ENCODE peak calls at places on chromosome 12, in eight cellular contexts. One of them, this sample, is unnamed. For H3K4me1 and H3K36me3, the result is how much of the 10 kb centered on the place peaks cover.

GRCh38 chr12:77116277-77116676 is 50.9 kb upstream of the E2F7 start:
- DNase-seq in psoas muscle: no peak
- DNase-seq in testis: no peak
- DNase-seq in keratinocyte: no peak
- DNase-seq in IMR-90: peak
- DNase-seq in aorta: no peak
- DNase-seq in cardiac muscle cell: no peak
- DNase-seq in heart right ventricle: no peak
- DNase-seq in this sample: no peak

GRCh38 chr12:129750426-129750825 is 153.4 kb downstream of the TMEM132D start:
- DNase-seq in psoas muscle: no peak
- DNase-seq in testis: no peak
- DNase-seq in keratinocyte: no peak
- DNase-seq in IMR-90: no peak
- DNase-seq in aorta: no peak
- DNase-seq in cardiac muscle cell: no peak
- DNase-seq in heart right ventricle: no peak
- DNase-seq in this sample: no peak

GRCh38 chr12:19639781-19640180 is 200.5 kb downstream of the AEBP2 start:
- DNase-seq in psoas muscle: no peak
- DNase-seq in testis: no peak
- DNase-seq in keratinocyte: no peak
- DNase-seq in IMR-90: no peak
- DNase-seq in aorta: no peak
- DNase-seq in cardiac muscle cell: no peak
- DNase-seq in heart right ventricle: no peak
- DNase-seq in this sample: no peak

GRCh38 chr12:119699199-119699765 is 31.3 kb downstream of the PRKAB1 start:
- DNase-seq in psoas muscle: no peak
- DNase-seq in testis: no peak
- DNase-seq in keratinocyte: no peak
- DNase-seq in IMR-90: no peak
- DNase-seq in aorta: no peak
- DNase-seq in cardiac muscle cell: no peak
- DNase-seq in heart right ventricle: no peak
- DNase-seq in this sample: no peak

GRCh38 chr12:25020621-25021243 is 71.8 kb upstream of the BCAT1 start:
- DNase-seq in psoas muscle: no peak
- DNase-seq in testis: no peak
- DNase-seq in keratinocyte: no peak
- DNase-seq in IMR-90: no peak
- DNase-seq in aorta: no peak
- DNase-seq in cardiac muscle cell: no peak
- DNase-seq in heart right ventricle: no peak
- DNase-seq in this sample: no peak

GRCh38 chr12:97465012-97465345 is 2.4 kb downstream of the RMST start:
- DNase-seq in psoas muscle: no peak
- DNase-seq in testis: no peak
- DNase-seq in keratinocyte: no peak
- DNase-seq in IMR-90: no peak
- DNase-seq in aorta: no peak
- DNase-seq in cardiac muscle cell: no peak
- DNase-seq in heart right ventricle: no peak
- DNase-seq in this sample: peak

GRCh38 chr12:101663298-101663697 is 34.1 kb upstream of the CHPT1 start:
- DNase-seq in psoas muscle: no peak
- DNase-seq in testis: no peak
- DNase-seq in keratinocyte: no peak
- DNase-seq in IMR-90: no peak
- DNase-seq in aorta: no peak
- DNase-seq in cardiac muscle cell: no peak
- DNase-seq in heart right ventricle: no peak
- DNase-seq in this sample: no peak

GRCh38 chr12:132329036-132329738 is at the start of gene GALNT9:
- DNase-seq in psoas muscle: no peak
- DNase-seq in testis: peak
- DNase-seq in keratinocyte: no peak
- DNase-seq in IMR-90: no peak
- DNase-seq in aorta: no peak
- DNase-seq in cardiac muscle cell: peak
- DNase-seq in heart right ventricle: no peak
- DNase-seq in this sample: no peak

GRCh38 chr12:101779626-101780025 is 40.4 kb upstream of the SYCP3 start:
- DNase-seq in psoas muscle: no peak
- DNase-seq in testis: no peak
- DNase-seq in keratinocyte: no peak
- DNase-seq in IMR-90: no peak
- DNase-seq in aorta: no peak
- DNase-seq in cardiac muscle cell: no peak
- DNase-seq in heart right ventricle: no peak
- DNase-seq in this sample: no peak

GRCh38 chr12:85385406-85385805 is 105.4 kb downstream of the ALX1 start:
- DNase-seq in psoas muscle: no peak
- DNase-seq in testis: no peak
- DNase-seq in keratinocyte: no peak
- DNase-seq in IMR-90: no peak
- DNase-seq in aorta: no peak
- DNase-seq in cardiac muscle cell: no peak
- DNase-seq in heart right ventricle: no peak
- DNase-seq in this sample: no peak

GRCh38 chr12:32021346-32021773 is 62.1 kb downstream of the RESF1 start:
- DNase-seq in psoas muscle: no peak
- DNase-seq in testis: no peak
- DNase-seq in keratinocyte: no peak
- DNase-seq in IMR-90: no peak
- DNase-seq in aorta: no peak
- DNase-seq in cardiac muscle cell: no peak
- DNase-seq in heart right ventricle: no peak
- DNase-seq in this sample: no peak

GRCh38 chr12:4250691-4251090 is 22.9 kb upstream of the CCND2 start:
- DNase-seq in psoas muscle: no peak
- DNase-seq in testis: no peak
- DNase-seq in keratinocyte: no peak
- DNase-seq in IMR-90: no peak
- DNase-seq in aorta: no peak
- DNase-seq in cardiac muscle cell: no peak
- DNase-seq in heart right ventricle: no peak
- DNase-seq in this sample: no peak

GRCh38 chr12:71652656-71653055 is 11.0 kb downstream of the ZFC3H1 start:
- DNase-seq in psoas muscle: no peak
- DNase-seq in testis: no peak
- DNase-seq in keratinocyte: no peak
- DNase-seq in IMR-90: no peak
- DNase-seq in aorta: no peak
- DNase-seq in cardiac muscle cell: no peak
- DNase-seq in heart right ventricle: no peak
- DNase-seq in this sample: no peak

GRCh38 chr12:107103516-107103915 is 10.2 kb upstream of the CRY1 start:
- DNase-seq in psoas muscle: no peak
- DNase-seq in testis: no peak
- DNase-seq in keratinocyte: no peak
- DNase-seq in IMR-90: no peak
- DNase-seq in aorta: no peak
- DNase-seq in cardiac muscle cell: no peak
- DNase-seq in heart right ventricle: no peak
- DNase-seq in this sample: no peak

GRCh38 chr12:107108995-107109508 is 15.7 kb upstream of the CRY1 start:
- DNase-seq in psoas muscle: no peak
- DNase-seq in testis: no peak
- DNase-seq in keratinocyte: no peak
- DNase-seq in IMR-90: no peak
- DNase-seq in aorta: no peak
- DNase-seq in cardiac muscle cell: no peak
- DNase-seq in heart right ventricle: no peak
- DNase-seq in this sample: no peak

GRCh38 chr12:107107381-107107780 is 14.0 kb upstream of the CRY1 start:
- DNase-seq in psoas muscle: no peak
- DNase-seq in testis: no peak
- DNase-seq in keratinocyte: no peak
- DNase-seq in IMR-90: no peak
- DNase-seq in aorta: no peak
- DNase-seq in cardiac muscle cell: no peak
- DNase-seq in heart right ventricle: no peak
- DNase-seq in this sample: no peak

GRCh38 chr12:107105410-107105703 is 12.0 kb upstream of the CRY1 start:
- DNase-seq in psoas muscle: no peak
- DNase-seq in testis: no peak
- DNase-seq in keratinocyte: no peak
- DNase-seq in IMR-90: no peak
- DNase-seq in aorta: no peak
- DNase-seq in cardiac muscle cell: no peak
- DNase-seq in heart right ventricle: no peak
- DNase-seq in this sample: no peak

DNA sequence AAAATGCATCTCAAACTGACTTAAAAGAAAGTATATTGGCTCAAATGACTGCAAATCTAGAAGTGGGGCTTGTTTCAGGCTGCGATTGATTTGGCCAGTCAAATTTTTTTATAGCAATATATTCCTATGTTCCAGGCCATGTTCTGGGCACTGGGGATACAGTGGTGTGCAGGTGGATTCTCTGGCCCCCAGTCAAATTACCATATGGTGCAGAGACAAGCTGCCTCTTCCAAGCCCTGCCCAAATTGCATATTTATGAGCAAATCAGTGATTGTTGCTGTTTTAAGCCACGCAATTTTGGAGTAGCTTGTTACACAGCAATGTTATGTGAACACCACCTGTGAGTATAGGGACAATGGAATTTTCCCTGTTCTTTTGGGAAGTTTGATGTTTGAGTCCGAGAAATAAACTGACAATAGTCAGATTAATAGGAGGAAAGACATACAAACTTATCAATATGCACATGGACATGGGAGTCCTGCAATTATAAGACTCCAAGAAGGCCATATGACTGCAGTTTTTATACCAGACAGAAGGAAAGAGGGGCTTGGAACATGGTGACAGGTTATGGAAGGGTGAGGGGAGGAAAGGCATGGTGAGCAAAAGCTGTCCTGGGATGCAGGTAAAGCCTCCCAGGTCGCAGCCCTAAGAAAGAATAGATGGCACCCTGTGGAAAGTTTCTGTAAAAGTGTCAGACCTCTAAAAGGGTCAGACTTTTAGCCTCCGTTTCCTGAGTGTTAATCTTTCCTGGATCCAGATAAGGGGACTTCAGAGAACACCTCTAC is 13.1 kb upstream of the CRY1 start:
- DNase-seq in psoas muscle: no peak
- DNase-seq in testis: no peak
- DNase-seq in keratinocyte: no peak
- DNase-seq in IMR-90: no peak
- DNase-seq in aorta: no peak
- DNase-seq in cardiac muscle cell: no peak
- DNase-seq in heart right ventricle: no peak
- DNase-seq in this sample: no peak
- H3K4me1 ChIP-seq in psoas muscle: under half
- H3K4me1 ChIP-seq in testis: under half
- H3K4me1 ChIP-seq in keratinocyte: under half
- H3K4me1 ChIP-seq in IMR-90: under half
- H3K4me1 ChIP-seq in aorta: under half
- H3K4me1 ChIP-seq in cardiac muscle cell: under half
- H3K4me1 ChIP-seq in heart right ventricle: under half
- H3K4me1 ChIP-seq in this sample: under half

GRCh38 chr12:27343255-27344000 is 10.8 kb downstream of the BMAL2 start:
- DNase-seq in psoas muscle: no peak
- DNase-seq in testis: no peak
- DNase-seq in keratinocyte: peak
- DNase-seq in IMR-90: peak
- DNase-seq in aorta: no peak
- DNase-seq in cardiac muscle cell: no peak
- DNase-seq in heart right ventricle: no peak
- DNase-seq in this sample: no peak
- H3K4me3 ChIP-seq in psoas muscle: no peak
- H3K4me3 ChIP-seq in testis: no peak
- H3K4me3 ChIP-seq in keratinocyte: no peak
- H3K4me3 ChIP-seq in IMR-90: no peak
- H3K4me3 ChIP-seq in aorta: no peak
- H3K4me3 ChIP-seq in cardiac muscle cell: no peak
- H3K4me3 ChIP-seq in heart right ventricle: no peak
- H3K4me3 ChIP-seq in this sample: no peak

GRCh38 chr12:53468286-53468685 is 16.4 kb downstream of the PCBP2 start:
- DNase-seq in psoas muscle: no peak
- DNase-seq in testis: no peak
- DNase-seq in keratinocyte: no peak
- DNase-seq in IMR-90: no peak
- DNase-seq in aorta: no peak
- DNase-seq in cardiac muscle cell: no peak
- DNase-seq in heart right ventricle: no peak
- DNase-seq in this sample: no peak

GRCh38 chr12:53474077-53474476 is 22.2 kb downstream of the PCBP2 start:
- DNase-seq in psoas muscle: no peak
- DNase-seq in testis: no peak
- DNase-seq in keratinocyte: no peak
- DNase-seq in IMR-90: no peak
- DNase-seq in aorta: no peak
- DNase-seq in cardiac muscle cell: no peak
- DNase-seq in heart right ventricle: no peak
- DNase-seq in this sample: no peak

GRCh38 chr12:53474819-53475218 is 22.9 kb downstream of the PCBP2 start:
- DNase-seq in psoas muscle: no peak
- DNase-seq in testis: no peak
- DNase-seq in keratinocyte: no peak
- DNase-seq in IMR-90: no peak
- DNase-seq in aorta: no peak
- DNase-seq in cardiac muscle cell: no peak
- DNase-seq in heart right ventricle: no peak
- DNase-seq in this sample: no peak

GRCh38 chr12:53467880-53468279 is 16.0 kb downstream of the PCBP2 start:
- DNase-seq in psoas muscle: no peak
- DNase-seq in testis: no peak
- DNase-seq in keratinocyte: no peak
- DNase-seq in IMR-90: no peak
- DNase-seq in aorta: no peak
- DNase-seq in cardiac muscle cell: no peak
- DNase-seq in heart right ventricle: no peak
- DNase-seq in this sample: no peak

GRCh38 chr12:53472183-53472582 is 20.3 kb downstream of the PCBP2 start:
- DNase-seq in psoas muscle: no peak
- DNase-seq in testis: no peak
- DNase-seq in keratinocyte: no peak
- DNase-seq in IMR-90: no peak
- DNase-seq in aorta: no peak
- DNase-seq in cardiac muscle cell: no peak
- DNase-seq in heart right ventricle: no peak
- DNase-seq in this sample: no peak
- H3K36me3 ChIP-seq in psoas muscle: half or more
- H3K36me3 ChIP-seq in testis: under half
- H3K36me3 ChIP-seq in keratinocyte: half or more
- H3K36me3 ChIP-seq in IMR-90: half or more
- H3K36me3 ChIP-seq in aorta: under half
- H3K36me3 ChIP-seq in cardiac muscle cell: half or more
- H3K36me3 ChIP-seq in heart right ventricle: half or more
- H3K36me3 ChIP-seq in this sample: under half

DNA sequence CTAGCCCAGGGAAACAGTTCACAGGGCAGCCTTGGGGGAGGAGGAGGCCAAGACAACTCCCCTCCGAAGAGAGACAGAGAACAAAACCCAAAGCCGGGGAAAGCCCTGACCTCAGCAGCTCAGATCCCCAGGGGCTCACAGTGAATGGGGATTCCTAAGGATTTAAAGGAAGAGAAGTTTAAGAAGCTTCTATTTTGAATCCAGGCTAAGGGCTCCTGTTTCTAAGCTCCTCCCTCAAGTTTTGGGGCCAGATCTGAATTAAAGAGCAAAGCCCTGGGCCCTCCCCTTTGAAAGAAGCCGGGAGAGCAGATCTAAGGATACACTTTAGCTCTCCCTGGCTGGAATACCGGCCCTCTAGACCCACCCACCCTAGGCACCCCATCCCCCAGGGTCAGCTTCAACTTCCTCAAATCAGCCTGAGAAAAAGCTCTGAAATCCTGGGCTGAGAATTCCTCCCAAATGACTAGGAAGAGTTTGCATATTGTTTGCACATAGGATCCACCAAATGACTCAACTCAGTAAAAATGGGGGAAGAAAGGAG is 3.9 kb downstream of the KDM2B start:
- DNase-seq in psoas muscle: no peak
- DNase-seq in testis: no peak
- DNase-seq in keratinocyte: no peak
- DNase-seq in IMR-90: peak
- DNase-seq in aorta: no peak
- DNase-seq in cardiac muscle cell: no peak
- DNase-seq in heart right ventricle: no peak
- DNase-seq in this sample: peak
- H3K4me1 ChIP-seq in psoas muscle: under half
- H3K4me1 ChIP-seq in testis: under half
- H3K4me1 ChIP-seq in keratinocyte: half or more
- H3K4me1 ChIP-seq in IMR-90: under half
- H3K4me1 ChIP-seq in aorta: under half
- H3K4me1 ChIP-seq in cardiac muscle cell: under half
- H3K4me1 ChIP-seq in heart right ventricle: under half
- H3K4me1 ChIP-seq in this sample: under half

This sample was measured in iPS DF 6.9.